ENCODE peak calls at places on chromosome X, in four cellular contexts. One of them, this sample, is unnamed. For H3K36me3, the result is how much of the 10 kb centered on the place peaks cover.

GRCh38 chrX:40855411-40855810 is 120.1 kb upstream of the MED14 start:
- DNase-seq in adipocyte: peak
- DNase-seq in left ventricle myocardium inferior: no peak
- DNase-seq in IMR-90: no peak
- DNase-seq in this sample: peak

GRCh38 chrX:79084923-79085322 is 59.6 kb upstream of the GPR174 start:
- DNase-seq in adipocyte: no peak
- DNase-seq in left ventricle myocardium inferior: no peak
- DNase-seq in IMR-90: no peak
- DNase-seq in this sample: no peak

GRCh38 chrX:103747199-103747598 is 29.4 kb upstream of the PLP1 start:
- DNase-seq in adipocyte: no peak
- DNase-seq in left ventricle myocardium inferior: no peak
- DNase-seq in IMR-90: no peak
- DNase-seq in this sample: no peak

GRCh38 chrX:98362630-98363029 is 1478.9 kb downstream of the RPA4 start:
- DNase-seq in adipocyte: no peak
- DNase-seq in left ventricle myocardium inferior: no peak
- DNase-seq in IMR-90: no peak
- DNase-seq in this sample: no peak

GRCh38 chrX:31366076-31366475 is 294.2 kb upstream of the FTHL17 start:
- DNase-seq in adipocyte: peak
- DNase-seq in left ventricle myocardium inferior: no peak
- DNase-seq in IMR-90: no peak
- DNase-seq in this sample: peak

GRCh38 chrX:120562569-120562926 is 1.8 kb upstream of the CUL4B start:
- DNase-seq in adipocyte: no peak
- DNase-seq in left ventricle myocardium inferior: no peak
- DNase-seq in IMR-90: no peak
- DNase-seq in this sample: no peak

GRCh38 chrX:137313627-137314026 is 252.3 kb upstream of the ZIC3 start:
- DNase-seq in adipocyte: no peak
- DNase-seq in left ventricle myocardium inferior: no peak
- DNase-seq in IMR-90: no peak
- DNase-seq in this sample: no peak

GRCh38 chrX:10676239-10676971 is 56.0 kb upstream of the MID1 start:
- DNase-seq in adipocyte: no peak
- DNase-seq in left ventricle myocardium inferior: no peak
- DNase-seq in IMR-90: no peak
- DNase-seq in this sample: no peak

GRCh38 chrX:10327651-10328050 is 170.9 kb downstream of the CLCN4 start:
- DNase-seq in adipocyte: no peak
- DNase-seq in left ventricle myocardium inferior: no peak
- DNase-seq in IMR-90: peak
- DNase-seq in this sample: no peak

GRCh38 chrX:13048265-13048664 is 3.8 kb upstream of the FAM9C start:
- DNase-seq in adipocyte: peak
- DNase-seq in left ventricle myocardium inferior: no peak
- DNase-seq in IMR-90: peak
- DNase-seq in this sample: no peak

GRCh38 chrX:148574247-148574973 is 74.0 kb downstream of the AFF2 start:
- DNase-seq in adipocyte: no peak
- DNase-seq in left ventricle myocardium inferior: no peak
- DNase-seq in IMR-90: no peak
- DNase-seq in this sample: no peak

GRCh38 chrX:12981880-12982279 is 7.0 kb downstream of the TMSB4X start:
- DNase-seq in adipocyte: no peak
- DNase-seq in left ventricle myocardium inferior: no peak
- DNase-seq in IMR-90: no peak
- DNase-seq in this sample: no peak

GRCh38 chrX:134798472-134798871 is 140.2 kb upstream of the PLAC1 start:
- DNase-seq in adipocyte: no peak
- DNase-seq in left ventricle myocardium inferior: no peak
- DNase-seq in IMR-90: no peak
- DNase-seq in this sample: no peak

GRCh38 chrX:129495941-129496340 is 27.3 kb downstream of the SMARCA1 start:
- DNase-seq in adipocyte: peak
- DNase-seq in left ventricle myocardium inferior: no peak
- DNase-seq in IMR-90: peak
- DNase-seq in this sample: no peak

GRCh38 chrX:110180928-110181310 is 137.0 kb downstream of the AMMECR1 start:
- DNase-seq in adipocyte: peak
- DNase-seq in left ventricle myocardium inferior: no peak
- DNase-seq in IMR-90: peak
- DNase-seq in this sample: no peak

GRCh38 chrX:13938053-13938765 is 91.5 kb downstream of the GEMIN8 start:
- DNase-seq in adipocyte: peak
- DNase-seq in left ventricle myocardium inferior: peak
- DNase-seq in IMR-90: peak
- DNase-seq in this sample: peak

GRCh38 chrX:27309406-27309805 is 153.7 kb downstream of the PPP4R3C start:
- DNase-seq in adipocyte: no peak
- DNase-seq in left ventricle myocardium inferior: no peak
- DNase-seq in IMR-90: no peak
- DNase-seq in this sample: no peak

GRCh38 chrX:67544871-67545771 is 1.3 kb downstream of the AR start:
- DNase-seq in adipocyte: peak
- DNase-seq in left ventricle myocardium inferior: peak
- DNase-seq in IMR-90: peak
- DNase-seq in this sample: peak

GRCh38 chrX:40100537-40101429 is 3.0 kb upstream of the BCOR start:
- DNase-seq in adipocyte: no peak
- DNase-seq in left ventricle myocardium inferior: no peak
- DNase-seq in IMR-90: no peak
- DNase-seq in this sample: no peak

GRCh38 chrX:27915617-27916016 is 65.6 kb downstream of the DCAF8L1 start:
- DNase-seq in adipocyte: no peak
- DNase-seq in left ventricle myocardium inferior: no peak
- DNase-seq in IMR-90: peak
- DNase-seq in this sample: no peak

GRCh38 chrX:46204721-46205422 is 340.3 kb downstream of the ZNF674 start:
- DNase-seq in adipocyte: peak
- DNase-seq in left ventricle myocardium inferior: no peak
- DNase-seq in IMR-90: no peak
- DNase-seq in this sample: no peak

GRCh38 chrX:16114640-16115039 is 8.7 kb upstream of the GRPR start:
- DNase-seq in adipocyte: peak
- DNase-seq in left ventricle myocardium inferior: no peak
- DNase-seq in IMR-90: peak
- DNase-seq in this sample: no peak

GRCh38 chrX:56503941-56504673 is 59.3 kb upstream of the UBQLN2 start:
- DNase-seq in adipocyte: peak
- DNase-seq in left ventricle myocardium inferior: no peak
- DNase-seq in IMR-90: no peak
- DNase-seq in this sample: no peak

GRCh38 chrX:150463566-150463965 is 100.4 kb downstream of the MAMLD1 start:
- DNase-seq in adipocyte: no peak
- DNase-seq in left ventricle myocardium inferior: no peak
- DNase-seq in IMR-90: no peak
- DNase-seq in this sample: no peak

GRCh38 chrX:104565791-104566687 is at the start of gene IL1RAPL2:
- DNase-seq in adipocyte: peak
- DNase-seq in left ventricle myocardium inferior: no peak
- DNase-seq in IMR-90: no peak
- DNase-seq in this sample: peak

GRCh38 chrX:103831803-103832544 is at the start of gene RAB9B:
- DNase-seq in adipocyte: peak
- DNase-seq in left ventricle myocardium inferior: peak
- DNase-seq in IMR-90: peak
- DNase-seq in this sample: peak

GRCh38 chrX:97402903-97403302 is 519.2 kb downstream of the RPA4 start:
- DNase-seq in adipocyte: no peak
- DNase-seq in left ventricle myocardium inferior: no peak
- DNase-seq in IMR-90: no peak
- DNase-seq in this sample: no peak

GRCh38 chrX:9807355-9808182 is 21.3 kb downstream of the SHROOM2 start:
- DNase-seq in adipocyte: no peak
- DNase-seq in left ventricle myocardium inferior: no peak
- DNase-seq in IMR-90: no peak
- DNase-seq in this sample: no peak

GRCh38 chrX:45445745-45446412 is 245.2 kb upstream of the DIPK2B start:
- DNase-seq in adipocyte: peak
- DNase-seq in left ventricle myocardium inferior: no peak
- DNase-seq in IMR-90: peak
- DNase-seq in this sample: no peak

GRCh38 chrX:16039363-16039762 is 84.0 kb upstream of the GRPR start:
- DNase-seq in adipocyte: no peak
- DNase-seq in left ventricle myocardium inferior: no peak
- DNase-seq in IMR-90: no peak
- DNase-seq in this sample: no peak

DNA sequence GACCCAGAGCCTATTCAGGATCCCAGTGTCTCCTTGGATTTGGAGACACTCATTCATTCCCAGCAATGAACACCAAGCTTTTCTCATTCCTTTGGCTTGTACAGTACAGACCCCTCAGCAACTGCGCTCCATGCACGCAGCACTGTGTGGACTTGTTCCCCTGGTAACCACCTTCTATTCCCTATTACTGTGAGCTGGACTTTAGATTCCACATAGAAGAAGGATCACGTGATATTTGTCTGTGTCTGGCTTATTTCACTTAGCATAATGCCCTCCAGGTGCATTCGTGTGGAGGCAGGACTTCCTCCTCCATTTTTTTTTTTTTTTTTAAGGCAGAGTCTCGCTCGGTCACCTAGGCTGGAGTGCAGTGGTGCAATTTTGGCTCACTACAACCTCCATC is 106.4 kb downstream of the PHKA2 start:
- DNase-seq in adipocyte: no peak
- DNase-seq in left ventricle myocardium inferior: no peak
- DNase-seq in IMR-90: no peak
- DNase-seq in this sample: no peak
- H3K4me3 ChIP-seq in adipocyte: no peak
- H3K4me3 ChIP-seq in left ventricle myocardium inferior: no peak
- H3K4me3 ChIP-seq in IMR-90: no peak
- H3K4me3 ChIP-seq in this sample: no peak

DNA sequence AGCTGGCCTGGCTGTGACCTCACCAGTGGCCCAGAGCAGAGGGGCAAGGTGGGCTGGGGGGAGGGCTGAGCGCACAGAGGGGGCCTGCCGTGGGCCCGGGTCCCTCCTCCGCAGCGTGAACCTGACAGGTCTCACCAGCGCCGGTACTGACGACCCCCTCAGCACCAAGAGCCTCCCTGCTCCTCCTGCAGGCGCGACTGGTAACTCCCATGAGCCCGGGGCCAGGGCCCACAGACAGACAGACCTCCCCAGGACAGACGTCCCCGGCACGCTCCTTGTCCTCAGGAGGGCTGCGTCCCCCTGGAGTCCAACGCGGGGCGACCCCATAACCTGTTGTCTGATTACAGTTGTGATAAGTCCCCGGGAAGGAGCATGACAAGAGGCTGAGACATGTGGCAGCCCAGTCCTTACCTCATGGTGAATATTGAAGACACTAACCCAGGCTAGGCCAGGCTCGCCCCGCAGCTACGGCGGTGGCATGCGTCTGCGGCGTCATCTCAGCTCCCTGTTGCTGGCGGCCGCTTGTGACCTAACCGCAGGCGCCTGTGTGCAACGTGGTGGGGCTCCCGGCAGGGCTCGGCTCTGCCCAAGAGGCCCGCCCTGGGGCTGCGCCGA is 8.5 kb downstream of the AKAP17A start:
- DNase-seq in adipocyte: no peak
- DNase-seq in left ventricle myocardium inferior: no peak
- DNase-seq in IMR-90: no peak
- DNase-seq in this sample: no peak
- H3K36me3 ChIP-seq in adipocyte: half or more
- H3K36me3 ChIP-seq in left ventricle myocardium inferior: half or more
- H3K36me3 ChIP-seq in IMR-90: half or more
- H3K36me3 ChIP-seq in this sample: half or more

GRCh38 chrX:63350551-63350950 is 581 bp downstream of the SPIN4 start:
- DNase-seq in adipocyte: peak
- DNase-seq in left ventricle myocardium inferior: no peak
- DNase-seq in IMR-90: no peak
- DNase-seq in this sample: peak

GRCh38 chrX:63354484-63354883 is 3.4 kb upstream of the SPIN4 start:
- DNase-seq in adipocyte: no peak
- DNase-seq in left ventricle myocardium inferior: no peak
- DNase-seq in IMR-90: no peak
- DNase-seq in this sample: no peak

GRCh38 chrX:63350979-63351616 is at the start of gene SPIN4:
- DNase-seq in adipocyte: peak
- DNase-seq in left ventricle myocardium inferior: peak
- DNase-seq in IMR-90: peak
- DNase-seq in this sample: peak

DNA sequence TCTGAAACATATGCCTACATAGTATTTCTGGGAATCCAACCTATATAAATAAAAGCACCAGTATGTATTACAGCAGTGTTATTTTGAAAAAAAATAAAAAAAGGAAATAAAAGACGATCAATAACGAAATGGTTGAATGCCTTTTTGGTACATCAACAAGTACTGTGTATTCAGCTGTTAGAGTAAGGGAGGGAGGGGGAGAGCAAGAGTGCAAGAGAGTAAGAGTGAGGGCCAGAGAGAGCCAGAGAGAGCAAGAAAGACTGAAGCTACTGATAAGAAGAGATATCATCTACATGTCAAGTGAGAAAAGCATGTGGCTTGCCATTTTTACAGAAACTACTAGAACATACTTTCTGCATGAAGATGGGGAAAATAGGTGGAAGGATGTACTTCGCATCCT is 1.8 kb downstream of the SPIN4 start:
- DNase-seq in adipocyte: peak
- DNase-seq in left ventricle myocardium inferior: no peak
- DNase-seq in IMR-90: no peak
- DNase-seq in this sample: no peak
- H3K4me3 ChIP-seq in adipocyte: peak
- H3K4me3 ChIP-seq in left ventricle myocardium inferior: peak
- H3K4me3 ChIP-seq in IMR-90: no peak
- H3K4me3 ChIP-seq in this sample: peak

GRCh38 chrX:18294893-18295292 is 59.6 kb downstream of the SCML2 start:
- DNase-seq in adipocyte: no peak
- DNase-seq in left ventricle myocardium inferior: no peak
- DNase-seq in IMR-90: no peak
- DNase-seq in this sample: no peak

GRCh38 chrX:18286322-18286831 is 65.7 kb upstream of the BEND2 start:
- DNase-seq in adipocyte: no peak
- DNase-seq in left ventricle myocardium inferior: no peak
- DNase-seq in IMR-90: no peak
- DNase-seq in this sample: no peak

GRCh38 chrX:18290200-18290599 is 64.3 kb downstream of the SCML2 start:
- DNase-seq in adipocyte: peak
- DNase-seq in left ventricle myocardium inferior: no peak
- DNase-seq in IMR-90: no peak
- DNase-seq in this sample: no peak

GRCh38 chrX:18288716-18289115 is 65.8 kb downstream of the SCML2 start:
- DNase-seq in adipocyte: no peak
- DNase-seq in left ventricle myocardium inferior: no peak
- DNase-seq in IMR-90: no peak
- DNase-seq in this sample: no peak

GRCh38 chrX:18291006-18291545 is 63.4 kb downstream of the SCML2 start:
- DNase-seq in adipocyte: peak
- DNase-seq in left ventricle myocardium inferior: no peak
- DNase-seq in IMR-90: peak
- DNase-seq in this sample: no peak
- H3K36me3 ChIP-seq in adipocyte: under half
- H3K36me3 ChIP-seq in left ventricle myocardium inferior: under half
- H3K36me3 ChIP-seq in IMR-90: under half
- H3K36me3 ChIP-seq in this sample: under half

This sample was measured in MG63.